ENCODE peak calls at places on chromosome 12, in nine cellular contexts. N is iris pigment epithelial cell; C is stimulated activated CD4-positive, alpha-beta T cell treated with anti-CD3 and anti-CD28 coated beads, Interleukin-4, amount 100 ng/mL, for 4 hours; S is SW480; X is NCI-H524; Z is CD4-positive, alpha-beta T cell; K is CD4-positive, alpha-beta memory T cell; B is NCI-H2171 treated with DMSO at 0.1 percent for 48 hours; I is transverse colon. M is an unnamed sample.

GRCh38 chr12:117042171-117042809 is 56.9 kb downstream of the TESC start:
- DNase-seq in I (no peak), B (no peak), C (no peak), Z (no peak), S (no peak), X (no peak), N (peak; percentile 23), K (no peak), M (no peak)

GRCh38 chr12:14962180-14962579 is 779 bp upstream of the ARHGDIB start:
- DNase-seq in K (no peak), X (no peak), S (no peak), B (no peak), I (no peak), Z (no peak), C (no peak), N (no peak), M (no peak)

GRCh38 chr12:95646781-95647184 is 95.5 kb upstream of the USP44 start:
- DNase-seq in Z (no peak), B (no peak), S (no peak), X (no peak), N (peak; percentile 56), K (no peak), C (no peak), I (no peak), M (no peak)

GRCh38 chr12:94148841-94149780 is 734 bp downstream of the PLXNC1 start:
- DNase-seq in B (peak; percentile 42), X (peak; percentile 17), I (peak; percentile 52), S (peak; percentile 60), C (peak; percentile 27), Z (peak; percentile 38), N (peak; percentile 56), K (peak; percentile 54), M (peak; percentile 59)

GRCh38 chr12:100827901-100828520 is 33.4 kb downstream of the ANO4 start:
- DNase-seq in B (peak; percentile 58), K (no peak), Z (no peak), S (peak; percentile 65), I (no peak), N (peak; percentile 53), X (peak; percentile 22), C (no peak), M (no peak)

GRCh38 chr12:4193821-4194220 is 79.7 kb upstream of the CCND2 start:
- DNase-seq in X (no peak), I (no peak), K (no peak), C (no peak), S (no peak), B (no peak), N (no peak), Z (no peak), M (no peak)

GRCh38 chr12:127355061-127355820 is 911.7 kb upstream of the TMEM132C start:
- DNase-seq in K (no peak), B (no peak), I (no peak), C (no peak), Z (no peak), X (no peak), N (no peak), S (no peak), M (no peak)

GRCh38 chr12:182381-182883 is 31.5 kb downstream of the SLC6A12 start:
- DNase-seq in K (no peak), Z (no peak), X (no peak), I (no peak), B (no peak), S (no peak), C (no peak), N (peak; percentile 73), M (no peak)

GRCh38 chr12:39605501-39605900 is 14.1 kb downstream of the ABCD2 start:
- DNase-seq in N (peak; percentile 79), B (no peak), Z (no peak), I (no peak), C (no peak), X (no peak), K (no peak), S (no peak), M (no peak)

GRCh38 chr12:6552140-6552551 is 3.7 kb downstream of the IFFO1 start:
- DNase-seq in I (no peak), N (peak; percentile 19), B (no peak), S (no peak), Z (no peak), C (no peak), K (no peak), X (no peak), M (no peak)

GRCh38 chr12:74337951-74338350 is 199.7 kb upstream of the ATXN7L3B start:
- DNase-seq in X (no peak), S (peak; percentile 49), B (no peak), I (no peak), N (peak; percentile 72), K (no peak), C (no peak), Z (no peak), M (no peak)

GRCh38 chr12:100986595-100987547 is 192.3 kb downstream of the ANO4 start:
- DNase-seq in S (peak; percentile 66), K (no peak), I (no peak), X (no peak), Z (no peak), C (no peak), N (peak; percentile 18), B (no peak), M (no peak)

GRCh38 chr12:34625116-34625515 is 602.8 kb downstream of the ALG10 start:
- DNase-seq in S (peak; percentile 40), I (no peak), C (no peak), X (peak; percentile 21), K (no peak), B (peak; percentile 25), N (peak; percentile 2), Z (no peak), M (no peak)

GRCh38 chr12:74890237-74890599 is 319.4 kb downstream of the KCNC2 start:
- DNase-seq in B (peak; percentile 5), K (no peak), Z (no peak), I (no peak), X (no peak), C (no peak), N (peak; percentile 93), S (peak; percentile 87), M (no peak)

GRCh38 chr12:75390899-75391538 is at the start of gene GLIPR1L2:
- DNase-seq in B (peak; percentile 97), N (peak; percentile 98), I (peak; percentile 95), Z (peak; percentile 85), S (peak; percentile 94), X (peak; percentile 88), K (peak; percentile 84), C (peak; percentile 88), M (peak; percentile 94)